ENCODE peak calls at places on chromosomes 12 and 14, in six cellular contexts. G is H4, R is colonic mucosa, Y is NCI-H187 treated with DMSO at 0.1 percent for 48 hours, B is sigmoid colon, V is H9. D is an unnamed sample.
A peak's percentile ranks its signal among the peaks of the same experiment; 100 is the strongest.

GRCh38 chr12:43816168-43816567 is 10.1 kb upstream of the TWF1 start:
- DNase-seq in V (no peak), Y (no peak), B (no peak), R (no peak), G (no peak), D (no peak)

GRCh38 chr12:132095520-132096409 is 48.4 kb downstream of the DDX51 start:
- DNase-seq in V (no peak), B (peak; percentile 32), Y (no peak), G (no peak), R (no peak), D (no peak)

GRCh38 chr12:45695035-45695434 is 34.5 kb upstream of the ARID2 start:
- DNase-seq in R (no peak), Y (no peak), B (no peak), V (no peak), G (no peak), D (no peak)

GRCh38 chr14:92641306-92641705 is 107.1 kb downstream of the LGMN start:
- DNase-seq in G (no peak), R (no peak), V (no peak), B (no peak), Y (no peak), D (no peak)

GRCh38 chr12:2287151-2287550 is 234.4 kb downstream of the CACNA1C start:
- DNase-seq in B (no peak), V (no peak), R (no peak), Y (no peak), G (no peak), D (no peak)

GRCh38 chr12:68794653-68795253 is 13.2 kb upstream of the MDM2 start:
- DNase-seq in V (no peak), R (no peak), B (no peak), G (no peak), Y (no peak), D (no peak)

GRCh38 chr14:56562883-56563282 is 16.7 kb upstream of the TMEM260 start:
- DNase-seq in G (no peak), B (no peak), Y (no peak), R (no peak), V (no peak), D (no peak)

GRCh38 chr14:61280092-61280525 is 1.0 kb downstream of the TMEM30B start:
- DNase-seq in G (no peak), R (peak; percentile 49), V (no peak), Y (no peak), B (no peak), D (no peak)

GRCh38 chr14:51650721-51651387 is 856 bp upstream of the FRMD6 start:
- DNase-seq in R (peak; percentile 28), V (peak; percentile 40), Y (no peak), B (peak; percentile 73), G (no peak), D (no peak)

GRCh38 chr14:37901978-37902377 is 305.7 kb upstream of the SSTR1 start:
- DNase-seq in B (peak; percentile 65), G (peak; percentile 17), R (no peak), V (peak; percentile 39), Y (no peak), D (no peak)

GRCh38 chr14:68792830-68793733 is at the start of gene ZFP36L1:
- DNase-seq in B (peak; percentile 98), V (peak; percentile 95), R (peak; percentile 96), G (peak; percentile 94), Y (no peak), D (no peak)

GRCh38 chr12:14514154-14514842 is 53.4 kb downstream of the PLBD1 start:
- DNase-seq in Y (no peak), B (no peak), G (no peak), V (no peak), R (peak; percentile 77), D (peak; percentile 18)

GRCh38 chr14:68458840-68459469 is 333.9 kb downstream of the ZFP36L1 start:
- DNase-seq in G (peak; percentile 92), R (peak; percentile 64), Y (no peak), B (peak; percentile 77), V (peak; percentile 48), D (no peak)

GRCh38 chr12:263574-263973 is 938 bp upstream of the SLC6A13 start:
- DNase-seq in B (no peak), Y (no peak), R (no peak), V (no peak), G (no peak), D (no peak)

GRCh38 chr14:21990116-21990515 is 316.5 kb upstream of the OR4E1 start:
- DNase-seq in G (peak; percentile 13), Y (no peak), B (no peak), R (no peak), V (no peak), D (no peak)

GRCh38 chr14:71331393-71331792 is 424.1 kb downstream of the PCNX1 start:
- DNase-seq in Y (no peak), R (no peak), V (no peak), G (no peak), B (no peak), D (no peak)

GRCh38 chr14:52879958-52880357 is 70.9 kb downstream of the FERMT2 start:
- DNase-seq in G (peak; percentile 49), Y (no peak), V (no peak), R (no peak), B (no peak), D (no peak)

GRCh38 chr14:65926935-65927700 is 514.6 kb downstream of the FUT8 start:
- DNase-seq in R (no peak), G (no peak), V (no peak), Y (no peak), B (no peak), D (no peak)

GRCh38 chr12:51128905-51129304 is 44.0 kb downstream of the TFCP2 start:
- DNase-seq in R (no peak), B (no peak), V (no peak), G (no peak), Y (no peak), D (no peak)

GRCh38 chr14:23123419-23123818 is 4.4 kb upstream of the CEBPE start:
- DNase-seq in B (peak; percentile 76), G (peak; percentile 55), R (peak; percentile 95), V (no peak), Y (no peak), D (no peak)

GRCh38 chr12:29133141-29133540 is 15.9 kb upstream of the FAR2 start:
- DNase-seq in R (no peak), Y (no peak), V (no peak), B (no peak), G (no peak), D (no peak)